ENCODE peak calls at places on chromosome 1, in nine cellular contexts. M, B, F, R, I, Y, G, E and T are unnamed samples.

GRCh38 chr1:201602413-201603265 is 63.7 kb downstream of the NAV1 start:
- DNase-seq in E (peak), M (no peak), Y (no peak), F (no peak), G (no peak), B (peak), I (no peak), R (peak), T (no peak)

GRCh38 chr1:164683235-164683634 is 124.3 kb downstream of the PBX1 start:
- DNase-seq in B (no peak), I (no peak), R (no peak), Y (no peak), M (no peak), E (no peak), F (no peak), G (no peak), T (no peak)

GRCh38 chr1:7669559-7670208 is 101.4 kb upstream of the VAMP3 start:
- DNase-seq in R (peak), I (no peak), Y (peak), M (peak), B (no peak), G (peak), E (peak), F (peak), T (peak)

GRCh38 chr1:230359992-230360391 is 66.1 kb downstream of the PGBD5 start:
- DNase-seq in F (no peak), I (peak), R (no peak), B (no peak), M (no peak), G (no peak), E (peak), Y (peak), T (no peak)

GRCh38 chr1:14590781-14591180 is 7.7 kb upstream of the KAZN start:
- DNase-seq in F (no peak), Y (no peak), G (no peak), M (peak), E (no peak), B (no peak), R (no peak), I (no peak), T (no peak)

GRCh38 chr1:185789846-185790735 is 55.9 kb downstream of the HMCN1 start:
- DNase-seq in B (no peak), F (no peak), G (no peak), I (no peak), M (no peak), E (peak), R (no peak), Y (no peak), T (no peak)

GRCh38 chr1:84845357-84845756 is 47.6 kb downstream of the LPAR3 start:
- DNase-seq in F (no peak), R (no peak), E (no peak), B (no peak), M (no peak), Y (no peak), G (no peak), I (no peak), T (no peak)

GRCh38 chr1:244730153-244730933 is 77.4 kb downstream of the DESI2 start:
- DNase-seq in B (peak), M (peak), Y (no peak), G (peak), E (peak), I (peak), F (no peak), R (no peak), T (no peak)

GRCh38 chr1:233140519-233140918 is 155.0 kb downstream of the PCNX2 start:
- DNase-seq in I (no peak), G (no peak), B (no peak), F (no peak), R (no peak), Y (no peak), M (no peak), E (peak), T (no peak)

GRCh38 chr1:22420456-22421053 is 31.1 kb upstream of the ZBTB40 start:
- DNase-seq in E (peak), Y (peak), F (peak), I (peak), M (peak), B (peak), G (peak), R (peak), T (peak)

GRCh38 chr1:46131093-46131492 is 1.3 kb downstream of the PIK3R3 start:
- DNase-seq in B (no peak), M (no peak), F (no peak), G (no peak), I (no peak), Y (no peak), E (peak), R (no peak), T (no peak)

GRCh38 chr1:235077571-235078479 is 50.8 kb downstream of the TOMM20 start:
- DNase-seq in Y (no peak), G (peak), E (no peak), F (no peak), B (peak), R (no peak), I (no peak), M (no peak), T (no peak)

GRCh38 chr1:110515896-110516295 is 3.1 kb downstream of the KCNA10 start:
- DNase-seq in I (no peak), R (no peak), M (no peak), E (peak), B (no peak), F (no peak), G (no peak), Y (no peak), T (no peak)

GRCh38 chr1:231519166-231519565 is 9.3 kb upstream of the TSNAX start:
- DNase-seq in R (no peak), B (no peak), E (no peak), I (no peak), F (no peak), G (no peak), Y (no peak), M (no peak), T (no peak)

GRCh38 chr1:15430787-15431570 is 7.3 kb upstream of the CTRC start:
- DNase-seq in Y (peak), I (peak), B (peak), F (peak), M (peak), R (no peak), E (no peak), G (peak), T (peak)